ENCODE peak calls at places on chromosomes 2 and 18, in four cellular contexts. X is spleen, T is bronchial epithelial cell, Z is AG04450. Q is an unnamed sample.

GRCh38 chr2:186848873-186849578 is at the start of gene ZSWIM2:
- DNase-seq in X (peak; percentile 80), T (peak; percentile 92), Z (peak; percentile 58), Q (peak; percentile 76)

GRCh38 chr2:143579456-143579855 is 450.2 kb downstream of the ARHGAP15 start:
- DNase-seq in X (no peak), T (no peak), Z (no peak), Q (no peak)

GRCh38 chr2:239928457-239929350 is 96.4 kb downstream of the NDUFA10 start:
- DNase-seq in X (peak; percentile 81), T (no peak), Z (no peak), Q (no peak)

GRCh38 chr2:19300961-19301360 is 57.5 kb downstream of the OSR1 start:
- DNase-seq in X (no peak), T (peak; percentile 44), Z (no peak), Q (no peak)

GRCh38 chr2:7838636-7839035 is 843.2 kb upstream of the ID2 start:
- DNase-seq in X (no peak), T (no peak), Z (no peak), Q (no peak)

GRCh38 chr18:55524353-55525123 is 63.5 kb downstream of the TCF4 start:
- DNase-seq in X (no peak), T (no peak), Z (no peak), Q (no peak)

GRCh38 chr2:237391140-237391539 is 22.8 kb downstream of the COL6A3 start:
- DNase-seq in X (no peak), T (no peak), Z (no peak), Q (no peak)

GRCh38 chr2:109318150-109318948 is 189.3 kb downstream of the SH3RF3 start:
- DNase-seq in X (no peak), T (no peak), Z (peak; percentile 83), Q (peak; percentile 78)

GRCh38 chr2:10009271-10009810 is 34.0 kb upstream of the KLF11 start:
- DNase-seq in X (peak; percentile 61), T (no peak), Z (no peak), Q (no peak)

GRCh38 chr2:9548506-9548905 is 7.1 kb downstream of the ADAM17 start:
- DNase-seq in X (no peak), T (peak; percentile 58), Z (no peak), Q (no peak)

GRCh38 chr2:97963880-97964279 is 31.9 kb downstream of the TMEM131 start:
- DNase-seq in X (no peak), T (peak; percentile 54), Z (no peak), Q (no peak)

GRCh38 chr18:75088622-75089211 is 120.2 kb downstream of the PTGR3 start:
- DNase-seq in X (no peak), T (no peak), Z (no peak), Q (no peak)

GRCh38 chr2:170943041-170943440 is 14.0 kb downstream of the GORASP2 start:
- DNase-seq in X (no peak), T (no peak), Z (no peak), Q (no peak)

GRCh38 chr2:135960598-135961551 is 24.6 kb downstream of the DARS1 start:
- DNase-seq in X (no peak), T (no peak), Z (peak; percentile 18), Q (no peak)

GRCh38 chr2:8511868-8512612 is 169.8 kb upstream of the ID2 start:
- DNase-seq in X (peak; percentile 46), T (peak; percentile 13), Z (no peak), Q (no peak)

GRCh38 chr2:45014016-45014702 is 4.9 kb upstream of the SIX2 start:
- DNase-seq in X (no peak), T (peak; percentile 50), Z (no peak), Q (peak; percentile 22)

GRCh38 chr18:4878480-4878879 is 318.6 kb downstream of the AKAIN1 start:
- DNase-seq in X (no peak), T (no peak), Z (no peak), Q (no peak)
- TF ChIP-seq CTCF in X (no peak), T (no peak), Z (no peak), Q (no peak)

GRCh38 chr2:63484481-63484880 is 103.8 kb downstream of the WDPCP start:
- DNase-seq in X (no peak), T (no peak), Z (no peak), Q (no peak)

GRCh38 chr2:63484901-63485300 is 103.4 kb downstream of the WDPCP start:
- DNase-seq in X (no peak), T (no peak), Z (no peak), Q (no peak)

GRCh38 chr2:63488118-63488713 is 100.1 kb downstream of the WDPCP start:
- DNase-seq in X (no peak), T (peak; percentile 37), Z (no peak), Q (peak; percentile 4)

DNA sequence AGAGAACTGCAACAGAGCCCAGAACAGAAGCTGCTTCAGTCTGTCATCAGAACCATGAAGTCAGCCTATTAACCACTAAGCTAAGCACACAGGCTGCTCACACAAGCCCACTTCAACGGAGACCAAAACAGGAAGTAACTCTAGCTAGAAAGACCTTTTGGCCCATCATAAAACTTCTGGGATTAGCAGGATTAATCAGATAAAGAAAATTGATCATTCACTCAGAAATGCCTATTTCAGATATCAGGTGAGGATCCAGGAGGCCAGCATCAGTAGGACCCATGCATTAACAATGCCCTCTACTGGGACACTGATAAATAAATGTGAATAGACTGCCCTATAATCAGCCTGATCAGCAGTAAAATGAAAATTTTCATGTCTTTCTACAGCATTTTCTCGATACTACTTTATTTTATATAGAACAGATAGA is 101.4 kb downstream of the WDPCP start:
- DNase-seq in X (no peak), T (no peak), Z (no peak), Q (no peak)
- TF ChIP-seq CTCF in X (no peak), T (peak; percentile 9), Z (no peak), Q (no peak)

DNA sequence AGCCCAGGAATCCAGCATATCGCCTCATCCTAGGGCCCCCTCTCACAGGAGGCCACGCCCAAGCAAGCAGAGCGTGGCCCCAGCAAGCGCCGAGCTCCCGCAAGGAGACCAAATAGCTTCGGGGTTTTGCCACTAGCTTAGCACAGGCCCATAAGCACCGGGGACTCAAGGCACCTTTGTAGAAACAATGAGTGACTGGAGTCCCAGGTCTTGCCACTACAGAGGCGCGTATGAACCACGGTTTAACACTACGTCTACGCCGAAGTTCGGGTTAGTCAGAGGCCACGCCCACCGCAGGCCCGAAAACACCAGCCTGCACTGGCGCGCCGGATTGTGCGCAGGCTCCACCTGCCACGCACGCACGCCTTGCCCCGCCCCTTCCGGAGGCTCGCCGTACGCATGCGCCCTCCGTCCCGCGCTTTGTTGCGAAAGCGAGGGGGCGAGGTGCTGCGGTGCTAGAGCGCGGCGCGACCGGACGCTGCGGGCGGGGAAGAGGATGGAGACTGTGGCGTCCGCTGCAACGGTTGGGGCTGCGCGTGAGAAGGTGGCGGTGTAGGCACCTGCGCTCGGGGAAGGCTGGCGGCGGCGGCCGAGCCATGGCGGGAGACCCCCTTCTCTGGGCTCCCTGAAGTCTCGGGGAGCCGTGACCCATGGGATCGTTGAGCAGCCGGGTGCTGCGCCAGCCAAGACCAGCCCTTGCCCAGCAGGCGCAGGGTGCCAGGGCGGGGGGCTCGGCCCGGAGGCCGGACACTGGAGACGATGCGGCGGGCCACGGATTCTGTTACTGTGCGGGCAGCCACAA is at the start of gene GMCL1:
- DNase-seq in X (peak; percentile 99), T (peak; percentile 92), Z (peak; percentile 89), Q (peak; percentile 89)
- TF ChIP-seq CTCF in X (no peak), T (no peak), Z (no peak), Q (no peak)

GRCh38 chr2:231541605-231542509 is 11.6 kb upstream of the NMUR1 start:
- DNase-seq in X (peak; percentile 65), T (no peak), Z (no peak), Q (no peak)
- TF ChIP-seq CTCF in X (peak; percentile 9), T (no peak), Z (no peak), Q (no peak)

GRCh38 chr2:62415019-62415431 is 91.0 kb downstream of the TMEM17 start:
- DNase-seq in X (no peak), T (no peak), Z (no peak), Q (no peak)

GRCh38 chr2:62412347-62412742 is 93.7 kb downstream of the TMEM17 start:
- DNase-seq in X (no peak), T (peak; percentile 48), Z (no peak), Q (no peak)

GRCh38 chr2:62410926-62411456 is 95.0 kb downstream of the TMEM17 start:
- DNase-seq in X (no peak), T (peak; percentile 26), Z (no peak), Q (no peak)

GRCh38 chr2:62413116-62413663 is 92.8 kb downstream of the TMEM17 start:
- DNase-seq in X (no peak), T (no peak), Z (no peak), Q (no peak)

DNA sequence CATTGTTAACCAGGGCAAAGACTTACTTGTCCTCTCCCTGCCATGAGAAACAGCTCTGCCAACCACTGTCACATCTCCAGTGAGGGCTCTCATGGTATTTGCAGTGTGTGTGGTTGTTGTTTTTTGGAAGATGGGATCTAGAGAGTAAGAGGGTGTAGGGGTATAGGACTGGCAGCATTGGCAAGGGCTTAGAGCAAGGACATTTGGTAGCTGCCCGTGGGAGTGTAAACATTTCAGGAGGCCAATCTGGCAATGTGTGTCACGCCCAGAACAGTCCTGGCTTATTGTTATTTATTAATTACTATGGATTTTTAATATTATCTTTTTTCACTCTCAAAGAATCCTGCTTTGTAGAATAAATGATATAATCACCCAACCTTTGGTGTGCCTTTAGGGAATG is 90.5 kb downstream of the TMEM17 start:
- DNase-seq in X (no peak), T (no peak), Z (no peak), Q (no peak)
- TF ChIP-seq CTCF in X (no peak), T (no peak), Z (no peak), Q (no peak)

GRCh38 chr2:30707304-30707903 is 99.8 kb downstream of the CAPN13 start:
- DNase-seq in X (no peak), T (no peak), Z (no peak), Q (no peak)
- TF ChIP-seq CTCF in X (no peak), T (no peak), Z (no peak), Q (no peak)

GRCh38 chr18:59268722-59269562 is 4.3 kb downstream of the RAX start:
- DNase-seq in X (peak; percentile 75), T (no peak), Z (no peak), Q (no peak)
- TF ChIP-seq CTCF in X (no peak), T (no peak), Z (no peak), Q (no peak)

Q was measured in AG09319.